ENCODE peak calls at places on chromosomes 16 and 17, in six cellular contexts. M is NB4; L is SK-N-DZ; F is heart left ventricle; X is non-pigmented ciliary epithelial cell; T is CD8-positive, alpha-beta memory T cell. P is an unnamed sample.

GRCh38 chr16:80197790-80198201 is 343.0 kb upstream of the DYNLRB2 start:
- DNase-seq in M (no peak), L (no peak), F (no peak), X (peak), T (no peak), P (no peak)

GRCh38 chr16:67963325-67964321 is 4.8 kb downstream of the SLC12A4 start:
- DNase-seq in M (no peak), L (no peak), F (peak), X (no peak), T (no peak), P (no peak)

GRCh38 chr17:2939714-2940351 is 123.6 kb downstream of the OR1D5 start:
- DNase-seq in M (no peak), L (no peak), F (no peak), X (no peak), T (no peak), P (no peak)

GRCh38 chr16:66207139-66207863 is 159.2 kb upstream of the CDH5 start:
- DNase-seq in M (peak), L (no peak), F (no peak), X (no peak), T (no peak), P (no peak)

GRCh38 chr17:78241277-78242023 is 10.0 kb downstream of the TMEM235 start:
- DNase-seq in M (peak), L (peak), F (no peak), X (peak), T (no peak), P (no peak)

GRCh38 chr16:88697831-88698693 is 8.1 kb downstream of the RNF166 start:
- DNase-seq in M (no peak), L (no peak), F (no peak), X (no peak), T (no peak), P (no peak)

GRCh38 chr16:57229079-57229478 is 16.0 kb upstream of the ARL2BP start:
- DNase-seq in M (no peak), L (peak), F (no peak), X (no peak), T (no peak), P (no peak)

GRCh38 chr16:35450648-35451047 is 1991.2 kb downstream of the TP53TG3F start:
- DNase-seq in M (no peak), L (no peak), F (no peak), X (no peak), T (no peak), P (no peak)

GRCh38 chr17:17933775-17934174 is 38.4 kb downstream of the TOM1L2 start:
- DNase-seq in M (no peak), L (no peak), F (no peak), X (no peak), T (no peak), P (no peak)

GRCh38 chr17:7803981-7804380 is 30.0 kb upstream of the KDM6B start:
- DNase-seq in M (no peak), L (no peak), F (no peak), X (no peak), T (no peak), P (no peak)

GRCh38 chr16:61243954-61244353 is 792.3 kb downstream of the CDH8 start:
- DNase-seq in M (no peak), L (no peak), F (no peak), X (no peak), T (no peak), P (no peak)

GRCh38 chr17:82985973-82986372 is 93.4 kb upstream of the METRNL start:
- DNase-seq in M (no peak), L (peak), F (no peak), X (no peak), T (peak), P (peak)

GRCh38 chr16:79267781-79268180 is 332.8 kb downstream of the MAF start:
- DNase-seq in M (no peak), L (no peak), F (no peak), X (no peak), T (no peak), P (no peak)

GRCh38 chr16:4733747-4734062 is 366 bp downstream of the ANKS3 start:
- DNase-seq in M (no peak), L (no peak), F (peak), X (no peak), T (no peak), P (no peak)

GRCh38 chr17:70636517-70637133 is 467.3 kb downstream of the KCNJ2 start:
- DNase-seq in M (peak), L (peak), F (no peak), X (no peak), T (no peak), P (peak)

GRCh38 chr17:44353656-44354331 is 8.7 kb downstream of the GRN start:
- DNase-seq in M (no peak), L (no peak), F (no peak), X (no peak), T (peak), P (no peak)

GRCh38 chr17:43803758-43804157 is 23.5 kb downstream of the CFAP97D1 start:
- DNase-seq in M (no peak), L (no peak), F (no peak), X (no peak), T (no peak), P (no peak)

GRCh38 chr17:40378966-40379365 is 14.4 kb upstream of the GJD3 start:
- DNase-seq in M (no peak), L (no peak), F (no peak), X (no peak), T (no peak), P (no peak)

GRCh38 chr16:66830422-66831404 is at the start of gene NAE1:
- DNase-seq in M (peak), L (peak), F (peak), X (peak), T (peak), P (peak)

GRCh38 chr17:67559381-67559966 is 158.3 kb upstream of the NOL11 start:
- DNase-seq in M (peak), L (no peak), F (no peak), X (no peak), T (no peak), P (no peak)

GRCh38 chr17:76000016-76000754 is 470 bp upstream of the CDK3 start:
- DNase-seq in M (peak), L (peak), F (no peak), X (no peak), T (peak), P (peak)

GRCh38 chr16:64065523-64065922 is 1056.3 kb downstream of the CDH11 start:
- DNase-seq in M (no peak), L (no peak), F (no peak), X (no peak), T (no peak), P (no peak)

GRCh38 chr17:37475713-37476420 is 13.8 kb upstream of the DUSP14 start:
- DNase-seq in M (peak), L (no peak), F (no peak), X (no peak), T (no peak), P (no peak)

GRCh38 chr16:72131036-72131435 is 37.4 kb downstream of the DHX38 start:
- DNase-seq in M (no peak), L (no peak), F (no peak), X (no peak), T (no peak), P (no peak)

GRCh38 chr17:44559288-44560249 is 2.3 kb downstream of the FZD2 start:
- DNase-seq in M (no peak), L (no peak), F (peak), X (no peak), T (no peak), P (no peak)

GRCh38 chr16:84874983-84875382 is 55.2 kb downstream of the CRISPLD2 start:
- DNase-seq in M (no peak), L (no peak), F (no peak), X (no peak), T (no peak), P (no peak)